ENCODE peak calls at places on chromosomes 2 and 18, in five cellular contexts. One of them, this sample, is unnamed.

GRCh38 chr2:17334300-17334699 is 183.9 kb downstream of the RAD51AP2 start:
- DNase-seq in heart right ventricle: no peak
- DNase-seq in thoracic aorta: no peak
- DNase-seq in transverse colon: no peak
- DNase-seq in HCT116: no peak
- DNase-seq in this sample: no peak

GRCh38 chr2:160694631-160695030 is 201.0 kb upstream of the RBMS1 start:
- DNase-seq in thoracic aorta: no peak
- DNase-seq in HCT116: no peak
- DNase-seq in heart right ventricle: no peak
- DNase-seq in transverse colon: peak; percentile 31
- DNase-seq in this sample: no peak

GRCh38 chr2:174748948-174749347 is 15.3 kb downstream of the CHRNA1 start:
- DNase-seq in heart right ventricle: peak; percentile 24
- DNase-seq in transverse colon: peak; percentile 74
- DNase-seq in thoracic aorta: no peak
- DNase-seq in HCT116: peak; percentile 66
- DNase-seq in this sample: peak; percentile 16

GRCh38 chr2:217336694-217337093 is 476.8 kb upstream of the TNP1 start:
- DNase-seq in thoracic aorta: no peak
- DNase-seq in transverse colon: no peak
- DNase-seq in HCT116: no peak
- DNase-seq in heart right ventricle: no peak
- DNase-seq in this sample: no peak

GRCh38 chr18:9449987-9450386 is 25.3 kb upstream of the RALBP1 start:
- DNase-seq in thoracic aorta: no peak
- DNase-seq in heart right ventricle: no peak
- DNase-seq in HCT116: no peak
- DNase-seq in transverse colon: no peak
- DNase-seq in this sample: no peak

GRCh38 chr18:35999925-36000324 is 27.4 kb downstream of the RMP24 start:
- DNase-seq in heart right ventricle: no peak
- DNase-seq in HCT116: no peak
- DNase-seq in thoracic aorta: no peak
- DNase-seq in transverse colon: no peak
- DNase-seq in this sample: no peak

GRCh38 chr2:85827879-85828569 is 60.8 kb downstream of the ST3GAL5 start:
- DNase-seq in HCT116: no peak
- DNase-seq in thoracic aorta: no peak
- DNase-seq in heart right ventricle: no peak
- DNase-seq in transverse colon: no peak
- DNase-seq in this sample: no peak

GRCh38 chr2:207807516-207807915 is 37.8 kb upstream of the FZD5 start:
- DNase-seq in HCT116: no peak
- DNase-seq in thoracic aorta: no peak
- DNase-seq in heart right ventricle: no peak
- DNase-seq in transverse colon: no peak
- DNase-seq in this sample: no peak

GRCh38 chr2:23624378-23624777 is 239.4 kb downstream of the KLHL29 start:
- DNase-seq in heart right ventricle: no peak
- DNase-seq in thoracic aorta: no peak
- DNase-seq in HCT116: peak; percentile 13
- DNase-seq in transverse colon: no peak
- DNase-seq in this sample: no peak

GRCh38 chr2:96556441-96557330 is 20.1 kb downstream of the ARID5A start:
- DNase-seq in transverse colon: peak; percentile 68
- DNase-seq in HCT116: peak; percentile 97
- DNase-seq in thoracic aorta: no peak
- DNase-seq in heart right ventricle: no peak
- DNase-seq in this sample: no peak

GRCh38 chr2:74957886-74958276 is 562 bp upstream of the POLE4 start:
- DNase-seq in transverse colon: no peak
- DNase-seq in thoracic aorta: no peak
- DNase-seq in heart right ventricle: no peak
- DNase-seq in HCT116: no peak
- DNase-seq in this sample: no peak

GRCh38 chr2:69554981-69555380 is 88.6 kb downstream of the AAK1 start:
- DNase-seq in thoracic aorta: no peak
- DNase-seq in heart right ventricle: no peak
- DNase-seq in HCT116: no peak
- DNase-seq in transverse colon: no peak
- DNase-seq in this sample: no peak

GRCh38 chr18:12388440-12388839 is 11.4 kb upstream of the AFG3L2 start:
- DNase-seq in HCT116: no peak
- DNase-seq in heart right ventricle: no peak
- DNase-seq in transverse colon: no peak
- DNase-seq in thoracic aorta: no peak
- DNase-seq in this sample: no peak

GRCh38 chr2:31235504-31235902 is 1.6 kb downstream of the EHD3 start:
- DNase-seq in thoracic aorta: no peak
- DNase-seq in HCT116: no peak
- DNase-seq in transverse colon: no peak
- DNase-seq in heart right ventricle: no peak
- DNase-seq in this sample: peak; percentile 78

GRCh38 chr2:45020439-45020838 is 11.2 kb upstream of the SIX2 start:
- DNase-seq in transverse colon: no peak
- DNase-seq in HCT116: no peak
- DNase-seq in heart right ventricle: no peak
- DNase-seq in thoracic aorta: no peak
- DNase-seq in this sample: no peak

GRCh38 chr2:26477126-26477910 is 606 bp downstream of the OTOF start:
- DNase-seq in HCT116: no peak
- DNase-seq in transverse colon: no peak
- DNase-seq in heart right ventricle: no peak
- DNase-seq in thoracic aorta: no peak
- DNase-seq in this sample: no peak

GRCh38 chr2:234635284-234635683 is 138.4 kb upstream of the ARL4C start:
- DNase-seq in HCT116: no peak
- DNase-seq in transverse colon: no peak
- DNase-seq in heart right ventricle: no peak
- DNase-seq in thoracic aorta: no peak
- DNase-seq in this sample: no peak

GRCh38 chr2:223918671-223919134 is 26.4 kb downstream of the WDFY1 start:
- DNase-seq in HCT116: no peak
- DNase-seq in thoracic aorta: no peak
- DNase-seq in heart right ventricle: no peak
- DNase-seq in transverse colon: no peak
- DNase-seq in this sample: no peak

GRCh38 chr2:25672500-25673169 is 742 bp downstream of the DTNB start:
- DNase-seq in thoracic aorta: no peak
- DNase-seq in HCT116: no peak
- DNase-seq in heart right ventricle: peak; percentile 49
- DNase-seq in transverse colon: peak; percentile 65
- DNase-seq in this sample: no peak

GRCh38 chr2:233654501-233654900 is 17.2 kb upstream of the UGT1A9 start:
- DNase-seq in thoracic aorta: no peak
- DNase-seq in HCT116: no peak
- DNase-seq in transverse colon: no peak
- DNase-seq in heart right ventricle: no peak
- DNase-seq in this sample: no peak

GRCh38 chr2:26652361-26653041 is 11.3 kb upstream of the CIB4 start:
- DNase-seq in heart right ventricle: no peak
- DNase-seq in transverse colon: peak; percentile 13
- DNase-seq in HCT116: no peak
- DNase-seq in thoracic aorta: no peak
- DNase-seq in this sample: peak; percentile 6

GRCh38 chr2:43269706-43270105 is 43.3 kb upstream of the ZFP36L2 start:
- DNase-seq in heart right ventricle: peak; percentile 59
- DNase-seq in thoracic aorta: peak; percentile 61
- DNase-seq in HCT116: no peak
- DNase-seq in transverse colon: peak; percentile 62
- DNase-seq in this sample: no peak

GRCh38 chr18:74567805-74568204 is 29.9 kb upstream of the ZNF407 start:
- DNase-seq in HCT116: no peak
- DNase-seq in thoracic aorta: no peak
- DNase-seq in heart right ventricle: no peak
- DNase-seq in transverse colon: no peak
- DNase-seq in this sample: no peak

DNA sequence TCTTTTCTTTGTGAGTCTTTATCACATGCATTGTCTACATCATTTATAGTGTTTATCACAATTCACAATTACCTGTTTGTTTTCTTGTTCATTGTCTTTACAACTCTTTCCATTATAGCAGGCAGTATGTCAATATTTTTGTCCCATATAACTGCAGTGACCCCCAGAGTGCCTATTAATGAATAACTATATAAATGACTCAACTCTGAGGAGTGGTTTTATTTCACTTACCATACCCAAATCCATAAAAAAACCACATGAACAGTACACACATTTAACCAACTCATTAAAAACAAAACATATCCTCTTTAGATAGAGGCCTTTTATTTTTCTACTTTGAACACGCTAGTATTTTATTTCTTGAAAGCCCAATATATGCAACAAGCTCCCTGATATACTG is 1419.1 kb upstream of the NXPH2 start:
- DNase-seq in transverse colon: no peak
- DNase-seq in heart right ventricle: no peak
- DNase-seq in thoracic aorta: no peak
- DNase-seq in HCT116: no peak
- DNase-seq in this sample: no peak
- H3K27ac ChIP-seq in transverse colon: no peak overlapping the region
- H3K27ac ChIP-seq in heart right ventricle: no peak overlapping the region
- H3K27ac ChIP-seq in thoracic aorta: no peak overlapping the region
- H3K27ac ChIP-seq in HCT116: no peak overlapping the region
- H3K27ac ChIP-seq in this sample: no peak overlapping the region

GRCh38 chr2:100228967-100229366 is 86.6 kb upstream of the AFF3 start:
- DNase-seq in HCT116: no peak
- DNase-seq in heart right ventricle: no peak
- DNase-seq in thoracic aorta: no peak
- DNase-seq in transverse colon: no peak
- DNase-seq in this sample: no peak
- TF ChIP-seq CTCF in HCT116: peak; percentile 12
- TF ChIP-seq CTCF in heart right ventricle: no peak
- TF ChIP-seq CTCF in thoracic aorta: no peak
- TF ChIP-seq CTCF in transverse colon: no peak
- TF ChIP-seq CTCF in this sample: peak; percentile 38

GRCh38 chr2:38873763-38874162 is 2.0 kb downstream of the DHX57 start:
- DNase-seq in heart right ventricle: no peak
- DNase-seq in HCT116: no peak
- DNase-seq in thoracic aorta: no peak
- DNase-seq in transverse colon: no peak
- DNase-seq in this sample: no peak

GRCh38 chr2:38871432-38871831 is 4.3 kb downstream of the DHX57 start:
- DNase-seq in HCT116: no peak
- DNase-seq in thoracic aorta: no peak
- DNase-seq in transverse colon: no peak
- DNase-seq in heart right ventricle: no peak
- DNase-seq in this sample: no peak

GRCh38 chr2:38875227-38875575 is 533 bp downstream of the DHX57 start:
- DNase-seq in thoracic aorta: no peak
- DNase-seq in transverse colon: no peak
- DNase-seq in HCT116: no peak
- DNase-seq in heart right ventricle: no peak
- DNase-seq in this sample: no peak

GRCh38 chr2:38876407-38876806 is 631 bp downstream of the MORN2 start:
- DNase-seq in HCT116: no peak
- DNase-seq in heart right ventricle: no peak
- DNase-seq in transverse colon: no peak
- DNase-seq in thoracic aorta: no peak
- DNase-seq in this sample: no peak

GRCh38 chr2:38875576-38876367 is at the start of the genes DHX57 and MORN2:
- DNase-seq in HCT116: peak; percentile 69
- DNase-seq in thoracic aorta: peak; percentile 67
- DNase-seq in heart right ventricle: peak; percentile 88
- DNase-seq in transverse colon: peak; percentile 92
- DNase-seq in this sample: peak; percentile 30
- H3K27ac ChIP-seq in HCT116: peak within 1 kb of the TSS; percentile 41
- H3K27ac ChIP-seq in thoracic aorta: peak within 1 kb of the TSS; percentile 24
- H3K27ac ChIP-seq in heart right ventricle: peak within 1 kb of the TSS; percentile 72
- H3K27ac ChIP-seq in transverse colon: peak within 1 kb of the TSS; percentile 62
- H3K27ac ChIP-seq in this sample: peak within 1 kb of the TSS; percentile 24

DNA sequence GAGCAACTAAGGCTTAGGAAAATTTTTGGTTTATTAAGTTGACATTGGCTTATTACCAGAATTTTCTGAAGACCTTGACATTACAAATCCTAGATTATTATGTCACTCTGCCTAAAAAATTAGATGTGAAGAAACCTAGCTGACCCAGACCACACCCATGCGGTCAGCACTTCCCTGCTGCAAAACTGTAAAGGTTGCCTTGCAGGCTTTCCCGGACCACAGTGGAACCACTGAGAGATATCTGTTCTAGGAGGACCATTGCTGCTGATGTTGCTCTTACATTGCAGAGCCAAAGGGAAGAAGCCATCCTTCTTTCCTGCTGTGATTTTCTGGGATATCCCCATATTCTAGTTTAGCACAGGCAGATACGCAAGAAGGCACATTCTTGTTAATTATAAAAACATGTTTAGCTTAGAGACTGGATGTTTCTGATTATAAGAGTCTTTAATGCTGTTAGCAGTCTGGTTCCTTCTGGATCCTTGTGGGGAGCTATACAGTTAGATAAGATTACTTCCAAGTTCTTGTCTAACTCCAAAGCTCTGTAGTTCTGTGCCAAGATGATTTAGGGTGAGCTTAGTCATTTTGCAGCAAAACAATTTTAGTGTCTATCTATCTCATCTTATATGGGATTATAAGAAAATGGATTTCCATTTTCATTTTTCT is 70.2 kb downstream of the AOX1 start:
- DNase-seq in thoracic aorta: no peak
- DNase-seq in heart right ventricle: no peak
- DNase-seq in transverse colon: no peak
- DNase-seq in HCT116: no peak
- DNase-seq in this sample: no peak
- TF ChIP-seq CTCF in thoracic aorta: no peak
- TF ChIP-seq CTCF in heart right ventricle: no peak
- TF ChIP-seq CTCF in transverse colon: no peak
- TF ChIP-seq CTCF in HCT116: no peak
- TF ChIP-seq CTCF in this sample: no peak